ENCODE peak calls at places on chromosomes 1 and 21, in nine cellular contexts. One of them, this sample, is unnamed.

GRCh38 chr1:78210167-78210566 is 164.4 kb downstream of the GIPC2 start:
- DNase-seq in MM.1S: no peak
- DNase-seq in OCI-LY7: no peak
- DNase-seq in GM23248: peak; percentile 35
- DNase-seq in neural progenitor cell: no peak
- DNase-seq in GM23338: no peak
- DNase-seq in PC-3: peak; percentile 14
- DNase-seq in SK-N-SH: no peak
- DNase-seq in HCT116: no peak
- DNase-seq in this sample: no peak

GRCh38 chr21:38434913-38435533 is 63.3 kb downstream of the ERG start:
- DNase-seq in GM23338: no peak
- DNase-seq in PC-3: peak; percentile 25
- DNase-seq in MM.1S: no peak
- DNase-seq in neural progenitor cell: no peak
- DNase-seq in OCI-LY7: no peak
- DNase-seq in SK-N-SH: no peak
- DNase-seq in GM23248: peak; percentile 83
- DNase-seq in HCT116: no peak
- DNase-seq in this sample: peak; percentile 26

GRCh38 chr1:153353226-153353947 is 4.3 kb upstream of the S100A9 start:
- DNase-seq in HCT116: peak; percentile 8
- DNase-seq in GM23248: peak; percentile 23
- DNase-seq in PC-3: peak; percentile 65
- DNase-seq in OCI-LY7: peak; percentile 7
- DNase-seq in MM.1S: no peak
- DNase-seq in GM23338: peak; percentile 68
- DNase-seq in neural progenitor cell: peak; percentile 46
- DNase-seq in SK-N-SH: peak; percentile 50
- DNase-seq in this sample: peak; percentile 37

GRCh38 chr1:54296666-54297065 is 96.7 kb downstream of the MRPL37 start:
- DNase-seq in GM23338: no peak
- DNase-seq in PC-3: no peak
- DNase-seq in HCT116: no peak
- DNase-seq in MM.1S: no peak
- DNase-seq in GM23248: no peak
- DNase-seq in neural progenitor cell: no peak
- DNase-seq in SK-N-SH: no peak
- DNase-seq in OCI-LY7: no peak
- DNase-seq in this sample: no peak

GRCh38 chr1:220767312-220768126 is 19.2 kb upstream of the MTARC1 start:
- DNase-seq in SK-N-SH: no peak
- DNase-seq in GM23248: peak; percentile 18
- DNase-seq in OCI-LY7: no peak
- DNase-seq in neural progenitor cell: no peak
- DNase-seq in PC-3: no peak
- DNase-seq in GM23338: no peak
- DNase-seq in HCT116: no peak
- DNase-seq in MM.1S: no peak
- DNase-seq in this sample: peak; percentile 62

GRCh38 chr1:9721606-9722377 is 70.3 kb downstream of the PIK3CD start:
- DNase-seq in PC-3: peak; percentile 32
- DNase-seq in SK-N-SH: peak; percentile 87
- DNase-seq in neural progenitor cell: peak; percentile 77
- DNase-seq in OCI-LY7: peak; percentile 78
- DNase-seq in MM.1S: peak; percentile 46
- DNase-seq in GM23338: peak; percentile 86
- DNase-seq in HCT116: no peak
- DNase-seq in GM23248: peak; percentile 30
- DNase-seq in this sample: peak; percentile 32

GRCh38 chr1:65067491-65068201 is 80.4 kb upstream of the AK4 start:
- DNase-seq in MM.1S: peak; percentile 48
- DNase-seq in OCI-LY7: peak; percentile 80
- DNase-seq in PC-3: peak; percentile 50
- DNase-seq in SK-N-SH: peak; percentile 86
- DNase-seq in HCT116: peak; percentile 46
- DNase-seq in neural progenitor cell: peak; percentile 88
- DNase-seq in GM23248: peak; percentile 91
- DNase-seq in GM23338: peak; percentile 97
- DNase-seq in this sample: peak; percentile 85

GRCh38 chr1:15063346-15063745 is 90.2 kb upstream of the TMEM51 start:
- DNase-seq in GM23248: no peak
- DNase-seq in PC-3: no peak
- DNase-seq in MM.1S: no peak
- DNase-seq in neural progenitor cell: no peak
- DNase-seq in OCI-LY7: no peak
- DNase-seq in SK-N-SH: no peak
- DNase-seq in GM23338: no peak
- DNase-seq in HCT116: no peak
- DNase-seq in this sample: no peak

GRCh38 chr1:27341525-27342252 is at the start of gene SYTL1:
- DNase-seq in GM23338: peak; percentile 80
- DNase-seq in SK-N-SH: peak; percentile 59
- DNase-seq in neural progenitor cell: peak; percentile 80
- DNase-seq in HCT116: peak; percentile 63
- DNase-seq in PC-3: peak; percentile 86
- DNase-seq in MM.1S: peak; percentile 66
- DNase-seq in GM23248: peak; percentile 82
- DNase-seq in OCI-LY7: peak; percentile 90
- DNase-seq in this sample: peak; percentile 86

GRCh38 chr21:42614811-42615342 is 38.5 kb upstream of the PDE9A start:
- DNase-seq in GM23248: peak; percentile 29
- DNase-seq in HCT116: no peak
- DNase-seq in neural progenitor cell: peak; percentile 36
- DNase-seq in MM.1S: no peak
- DNase-seq in PC-3: peak; percentile 75
- DNase-seq in GM23338: peak; percentile 54
- DNase-seq in OCI-LY7: peak; percentile 18
- DNase-seq in SK-N-SH: peak; percentile 60
- DNase-seq in this sample: peak; percentile 68

GRCh38 chr21:16865612-16866011 is 647.2 kb upstream of the CXADR start:
- DNase-seq in MM.1S: no peak
- DNase-seq in neural progenitor cell: no peak
- DNase-seq in GM23338: no peak
- DNase-seq in HCT116: no peak
- DNase-seq in PC-3: no peak
- DNase-seq in SK-N-SH: no peak
- DNase-seq in GM23248: peak; percentile 6
- DNase-seq in OCI-LY7: no peak
- DNase-seq in this sample: no peak

DNA sequence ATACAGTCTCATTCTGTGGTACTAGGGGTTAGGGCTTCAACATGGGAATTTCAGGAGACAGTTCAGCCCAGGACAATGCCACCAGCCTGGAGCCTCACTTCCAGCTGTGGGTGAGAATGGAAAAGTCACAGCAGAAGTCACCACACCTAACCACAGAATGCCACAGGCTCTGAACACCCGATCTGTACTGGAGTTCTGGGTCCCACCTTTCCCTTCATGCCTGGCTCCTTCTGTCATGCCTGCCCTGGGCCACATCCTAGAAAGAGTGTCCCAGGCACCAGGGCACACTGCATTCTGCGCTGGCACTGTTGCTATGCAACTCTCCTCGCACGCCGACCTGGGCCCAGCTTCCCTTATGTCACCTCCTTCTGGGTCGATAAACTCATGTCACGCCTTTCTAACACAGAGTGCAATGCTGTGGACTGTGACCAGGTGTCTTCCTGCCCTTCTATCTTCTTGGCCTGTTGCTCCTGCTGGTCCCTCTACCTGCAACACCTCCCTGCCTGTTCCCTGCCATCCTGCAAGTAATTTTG is 21.2 kb downstream of the RCSD1 start:
- DNase-seq in SK-N-SH: no peak
- DNase-seq in PC-3: no peak
- DNase-seq in HCT116: no peak
- DNase-seq in GM23338: no peak
- DNase-seq in neural progenitor cell: no peak
- DNase-seq in GM23248: no peak
- DNase-seq in OCI-LY7: peak; percentile 41
- DNase-seq in MM.1S: no peak
- DNase-seq in this sample: no peak
- H3K4me1 ChIP-seq in SK-N-SH: no peaks in the 10 kb centered on the region
- H3K4me1 ChIP-seq in PC-3: no peaks in the 10 kb centered on the region
- H3K4me1 ChIP-seq in HCT116: no peaks in the 10 kb centered on the region
- H3K4me1 ChIP-seq in GM23338: no peaks in the 10 kb centered on the region
- H3K4me1 ChIP-seq in neural progenitor cell: peaks cover 15% of the 10 kb centered on the region
- H3K4me1 ChIP-seq in GM23248: no peaks in the 10 kb centered on the region
- H3K4me1 ChIP-seq in OCI-LY7: peaks cover 77% of the 10 kb centered on the region
- H3K4me1 ChIP-seq in MM.1S: peaks cover 9% of the 10 kb centered on the region
- H3K4me1 ChIP-seq in this sample: peaks cover 5% of the 10 kb centered on the region

GRCh38 chr1:232884262-232884661 is 66.1 kb upstream of the NTPCR start:
- DNase-seq in MM.1S: no peak
- DNase-seq in OCI-LY7: no peak
- DNase-seq in HCT116: no peak
- DNase-seq in neural progenitor cell: no peak
- DNase-seq in GM23248: peak; percentile 51
- DNase-seq in PC-3: peak; percentile 5
- DNase-seq in SK-N-SH: no peak
- DNase-seq in GM23338: no peak
- DNase-seq in this sample: no peak

GRCh38 chr1:232877361-232877991 is 72.3 kb downstream of the MAP10 start:
- DNase-seq in GM23248: no peak
- DNase-seq in GM23338: no peak
- DNase-seq in OCI-LY7: no peak
- DNase-seq in PC-3: no peak
- DNase-seq in MM.1S: no peak
- DNase-seq in neural progenitor cell: no peak
- DNase-seq in HCT116: no peak
- DNase-seq in SK-N-SH: no peak
- DNase-seq in this sample: no peak

GRCh38 chr1:232876506-232877360 is 71.5 kb downstream of the MAP10 start:
- DNase-seq in GM23338: no peak
- DNase-seq in MM.1S: peak; percentile 63
- DNase-seq in HCT116: no peak
- DNase-seq in OCI-LY7: no peak
- DNase-seq in SK-N-SH: no peak
- DNase-seq in neural progenitor cell: no peak
- DNase-seq in PC-3: no peak
- DNase-seq in GM23248: no peak
- DNase-seq in this sample: no peak

GRCh38 chr1:232878141-232878540 is 72.3 kb upstream of the NTPCR start:
- DNase-seq in SK-N-SH: no peak
- DNase-seq in HCT116: no peak
- DNase-seq in neural progenitor cell: no peak
- DNase-seq in OCI-LY7: no peak
- DNase-seq in MM.1S: no peak
- DNase-seq in GM23338: no peak
- DNase-seq in PC-3: no peak
- DNase-seq in GM23248: no peak
- DNase-seq in this sample: no peak

DNA sequence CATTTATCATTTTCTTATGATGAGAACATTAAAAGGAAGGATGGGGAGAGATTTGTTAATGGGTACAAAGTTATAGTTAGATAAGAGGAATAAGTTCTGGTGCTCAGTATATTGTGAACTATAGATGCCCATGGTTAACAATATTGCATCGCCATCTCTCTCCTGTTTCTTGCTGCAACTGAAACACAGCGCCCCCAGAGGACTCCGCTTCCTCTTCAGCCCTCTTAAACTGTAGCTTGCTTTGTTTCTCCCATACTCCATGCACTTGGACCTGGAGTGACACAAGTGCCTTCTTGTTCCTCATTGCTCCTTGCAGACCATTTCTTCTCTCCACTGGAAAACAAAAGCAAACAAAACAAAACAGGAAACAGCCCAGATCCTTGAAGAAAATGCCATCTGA is 70.1 kb upstream of the NTPCR start:
- DNase-seq in GM23248: peak; percentile 55
- DNase-seq in neural progenitor cell: peak; percentile 40
- DNase-seq in OCI-LY7: peak; percentile 24
- DNase-seq in GM23338: peak; percentile 83
- DNase-seq in PC-3: peak; percentile 60
- DNase-seq in MM.1S: no peak
- DNase-seq in SK-N-SH: peak; percentile 40
- DNase-seq in HCT116: peak; percentile 50
- DNase-seq in this sample: peak; percentile 53
- TF ChIP-seq EZH2phosphoT487 in GM23248: no peak
- TF ChIP-seq EZH2phosphoT487 in neural progenitor cell: no peak
- TF ChIP-seq EZH2phosphoT487 in OCI-LY7: no peak
- TF ChIP-seq EZH2phosphoT487 in GM23338: no peak
- TF ChIP-seq EZH2phosphoT487 in PC-3: no peak
- TF ChIP-seq EZH2phosphoT487 in MM.1S: no peak
- TF ChIP-seq EZH2phosphoT487 in SK-N-SH: no peak
- TF ChIP-seq EZH2phosphoT487 in HCT116: no peak
- TF ChIP-seq EZH2phosphoT487 in this sample: no peak

DNA sequence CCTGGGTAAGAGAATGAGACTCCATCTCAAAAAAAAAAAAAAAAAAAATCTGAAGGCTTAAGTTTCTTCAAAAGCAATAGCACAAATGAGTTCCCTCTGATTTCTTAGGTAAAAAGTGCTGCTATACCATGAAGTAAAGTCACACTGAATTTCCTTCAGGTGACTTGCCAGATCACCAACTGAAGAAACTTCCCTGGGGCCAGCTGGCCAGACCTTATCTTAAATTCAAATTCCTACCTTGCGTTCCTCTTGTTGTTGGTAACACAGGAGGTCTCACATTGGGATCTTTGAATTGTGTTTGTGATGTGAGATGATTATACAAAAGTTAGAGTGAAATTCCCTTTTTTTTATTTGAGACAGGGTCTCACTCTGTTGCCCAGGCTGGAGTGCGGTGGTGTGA is 11.8 kb downstream of the INAVA start:
- DNase-seq in PC-3: no peak
- DNase-seq in GM23338: no peak
- DNase-seq in OCI-LY7: no peak
- DNase-seq in HCT116: no peak
- DNase-seq in neural progenitor cell: no peak
- DNase-seq in GM23248: no peak
- DNase-seq in SK-N-SH: no peak
- DNase-seq in MM.1S: no peak
- DNase-seq in this sample: no peak
- H3K4me1 ChIP-seq in PC-3: peaks cover 18% of the 10 kb centered on the region
- H3K4me1 ChIP-seq in GM23338: no peaks in the 10 kb centered on the region
- H3K4me1 ChIP-seq in OCI-LY7: no peaks in the 10 kb centered on the region
- H3K4me1 ChIP-seq in HCT116: no peaks in the 10 kb centered on the region
- H3K4me1 ChIP-seq in neural progenitor cell: no peaks in the 10 kb centered on the region
- H3K4me1 ChIP-seq in GM23248: no peaks in the 10 kb centered on the region
- H3K4me1 ChIP-seq in SK-N-SH: no peaks in the 10 kb centered on the region
- H3K4me1 ChIP-seq in MM.1S: no peaks in the 10 kb centered on the region
- H3K4me1 ChIP-seq in this sample: peaks cover 8% of the 10 kb centered on the region

DNA sequence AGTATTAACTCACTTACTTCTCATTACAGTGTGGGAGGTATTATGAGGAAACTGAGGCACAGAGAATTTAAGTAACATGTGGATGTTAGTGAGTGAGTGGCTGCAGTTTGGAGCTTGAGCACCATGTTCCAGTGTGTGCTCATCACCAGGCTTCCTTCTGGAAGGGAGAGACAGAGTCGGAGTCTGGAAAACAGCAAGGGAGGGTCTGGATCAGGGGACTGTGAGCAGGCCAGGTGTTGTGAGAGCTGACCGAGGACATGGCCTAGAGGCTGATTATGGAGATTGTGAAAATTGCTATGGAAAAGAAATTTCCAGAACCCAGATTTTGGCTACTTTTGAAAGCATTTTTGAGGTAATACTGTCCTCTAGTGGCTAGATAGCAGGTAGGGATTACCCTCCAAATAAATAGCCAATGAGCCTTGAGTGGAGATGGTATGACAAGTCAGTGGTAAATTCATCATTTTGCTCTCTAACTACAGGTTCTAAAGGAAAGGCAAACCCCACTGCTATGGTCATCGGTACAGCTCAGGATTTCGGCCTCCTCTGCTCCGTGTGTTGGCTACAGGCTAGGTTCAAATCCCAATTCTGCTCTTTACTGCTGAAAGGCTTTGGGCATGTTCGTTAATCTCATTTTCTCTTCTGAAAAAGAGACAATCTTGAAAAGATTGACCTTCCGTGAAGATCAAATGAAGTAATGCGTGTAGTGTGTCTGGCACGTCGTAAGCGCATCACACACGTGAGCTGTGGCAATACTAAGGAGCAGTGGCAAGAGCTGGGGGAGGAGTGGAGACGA is 1.1 kb upstream of the HAO2 start:
- DNase-seq in GM23248: peak; percentile 80
- DNase-seq in HCT116: peak; percentile 27
- DNase-seq in MM.1S: peak; percentile 16
- DNase-seq in SK-N-SH: peak; percentile 35
- DNase-seq in OCI-LY7: peak; percentile 9
- DNase-seq in GM23338: peak; percentile 79
- DNase-seq in PC-3: peak; percentile 74
- DNase-seq in neural progenitor cell: peak; percentile 50
- DNase-seq in this sample: peak; percentile 53
- TF ChIP-seq EZH2phosphoT487 in GM23248: no peak
- TF ChIP-seq EZH2phosphoT487 in HCT116: no peak
- TF ChIP-seq EZH2phosphoT487 in MM.1S: no peak
- TF ChIP-seq EZH2phosphoT487 in SK-N-SH: no peak
- TF ChIP-seq EZH2phosphoT487 in OCI-LY7: no peak
- TF ChIP-seq EZH2phosphoT487 in GM23338: no peak
- TF ChIP-seq EZH2phosphoT487 in PC-3: no peak
- TF ChIP-seq EZH2phosphoT487 in neural progenitor cell: no peak
- TF ChIP-seq EZH2phosphoT487 in this sample: no peak